ENCODE peak calls at places on chromosomes 3 and 15, in four cellular contexts. One of them, this sample, is unnamed.

GRCh38 chr15:85854345-85855097 is 59.8 kb upstream of the KLHL25 start:
- DNase-seq in stomach: no peak
- DNase-seq in HCT116: peak
- DNase-seq in spleen: no peak
- DNase-seq in this sample: no peak

GRCh38 chr3:108241146-108241545 is 18.9 kb upstream of the IFT57 start:
- DNase-seq in stomach: no peak
- DNase-seq in HCT116: no peak
- DNase-seq in spleen: no peak
- DNase-seq in this sample: no peak

GRCh38 chr3:137612293-137612692 is 151.8 kb upstream of the SOX14 start:
- DNase-seq in stomach: no peak
- DNase-seq in HCT116: no peak
- DNase-seq in spleen: no peak
- DNase-seq in this sample: no peak

GRCh38 chr15:84661001-84661400 is 3.0 kb upstream of the NMB start:
- DNase-seq in stomach: no peak
- DNase-seq in HCT116: no peak
- DNase-seq in spleen: no peak
- DNase-seq in this sample: no peak

GRCh38 chr15:92159481-92159880 is 234.2 kb upstream of the ST8SIA2 start:
- DNase-seq in stomach: no peak
- DNase-seq in HCT116: no peak
- DNase-seq in spleen: no peak
- DNase-seq in this sample: no peak

GRCh38 chr3:97010881-97011657 is 196.7 kb downstream of the EPHA6 start:
- DNase-seq in stomach: no peak
- DNase-seq in HCT116: no peak
- DNase-seq in spleen: no peak
- DNase-seq in this sample: no peak

GRCh38 chr15:80502782-80503181 is 98.6 kb downstream of the ARNT2 start:
- DNase-seq in stomach: no peak
- DNase-seq in HCT116: no peak
- DNase-seq in spleen: no peak
- DNase-seq in this sample: no peak

GRCh38 chr3:53232641-53233377 is 23.0 kb downstream of the TKT start:
- DNase-seq in stomach: no peak
- DNase-seq in HCT116: no peak
- DNase-seq in spleen: peak
- DNase-seq in this sample: no peak

GRCh38 chr3:64408770-64409169 is 183.5 kb upstream of the PRICKLE2 start:
- DNase-seq in stomach: no peak
- DNase-seq in HCT116: no peak
- DNase-seq in spleen: no peak
- DNase-seq in this sample: no peak

GRCh38 chr3:45549961-45550360 is 44.6 kb upstream of the LIMD1 start:
- DNase-seq in stomach: peak
- DNase-seq in HCT116: no peak
- DNase-seq in spleen: no peak
- DNase-seq in this sample: no peak

GRCh38 chr15:27670481-27670880 is 428.6 kb downstream of the OCA2 start:
- DNase-seq in stomach: no peak
- DNase-seq in HCT116: no peak
- DNase-seq in spleen: no peak
- DNase-seq in this sample: no peak

GRCh38 chr15:48522123-48522522 is 123.4 kb downstream of the FBN1 start:
- DNase-seq in stomach: no peak
- DNase-seq in HCT116: no peak
- DNase-seq in spleen: no peak
- DNase-seq in this sample: no peak

GRCh38 chr15:78641876-78642275 is 866 bp upstream of the CHRNB4 start:
- DNase-seq in stomach: no peak
- DNase-seq in HCT116: no peak
- DNase-seq in spleen: no peak
- DNase-seq in this sample: no peak

GRCh38 chr3:11479230-11479620 is 164.5 kb downstream of the VGLL4 start:
- DNase-seq in stomach: no peak
- DNase-seq in HCT116: no peak
- DNase-seq in spleen: no peak
- DNase-seq in this sample: no peak

GRCh38 chr3:194344012-194344411 is 7.1 kb downstream of the CPN2 start:
- DNase-seq in stomach: peak
- DNase-seq in HCT116: peak
- DNase-seq in spleen: peak
- DNase-seq in this sample: peak

GRCh38 chr3:4071481-4072184 is 231.5 kb upstream of the SETMAR start:
- DNase-seq in stomach: no peak
- DNase-seq in HCT116: no peak
- DNase-seq in spleen: peak
- DNase-seq in this sample: no peak

GRCh38 chr3:46889381-46890110 is 12.0 kb downstream of the PTH1R start:
- DNase-seq in stomach: no peak
- DNase-seq in HCT116: no peak
- DNase-seq in spleen: no peak
- DNase-seq in this sample: no peak
- TF ChIP-seq POLR2A in stomach: no peak
- TF ChIP-seq POLR2A in HCT116: no peak
- TF ChIP-seq POLR2A in spleen: no peak
- TF ChIP-seq POLR2A in this sample: no peak

GRCh38 chr15:74387988-74388955 is 20.8 kb upstream of the CYP11A1 start:
- DNase-seq in stomach: no peak
- DNase-seq in HCT116: no peak
- DNase-seq in spleen: peak
- DNase-seq in this sample: no peak
- TF ChIP-seq POLR2AphosphoS5 in stomach: no peak
- TF ChIP-seq POLR2AphosphoS5 in HCT116: no peak
- TF ChIP-seq POLR2AphosphoS5 in spleen: no peak
- TF ChIP-seq POLR2AphosphoS5 in this sample: no peak

DNA sequence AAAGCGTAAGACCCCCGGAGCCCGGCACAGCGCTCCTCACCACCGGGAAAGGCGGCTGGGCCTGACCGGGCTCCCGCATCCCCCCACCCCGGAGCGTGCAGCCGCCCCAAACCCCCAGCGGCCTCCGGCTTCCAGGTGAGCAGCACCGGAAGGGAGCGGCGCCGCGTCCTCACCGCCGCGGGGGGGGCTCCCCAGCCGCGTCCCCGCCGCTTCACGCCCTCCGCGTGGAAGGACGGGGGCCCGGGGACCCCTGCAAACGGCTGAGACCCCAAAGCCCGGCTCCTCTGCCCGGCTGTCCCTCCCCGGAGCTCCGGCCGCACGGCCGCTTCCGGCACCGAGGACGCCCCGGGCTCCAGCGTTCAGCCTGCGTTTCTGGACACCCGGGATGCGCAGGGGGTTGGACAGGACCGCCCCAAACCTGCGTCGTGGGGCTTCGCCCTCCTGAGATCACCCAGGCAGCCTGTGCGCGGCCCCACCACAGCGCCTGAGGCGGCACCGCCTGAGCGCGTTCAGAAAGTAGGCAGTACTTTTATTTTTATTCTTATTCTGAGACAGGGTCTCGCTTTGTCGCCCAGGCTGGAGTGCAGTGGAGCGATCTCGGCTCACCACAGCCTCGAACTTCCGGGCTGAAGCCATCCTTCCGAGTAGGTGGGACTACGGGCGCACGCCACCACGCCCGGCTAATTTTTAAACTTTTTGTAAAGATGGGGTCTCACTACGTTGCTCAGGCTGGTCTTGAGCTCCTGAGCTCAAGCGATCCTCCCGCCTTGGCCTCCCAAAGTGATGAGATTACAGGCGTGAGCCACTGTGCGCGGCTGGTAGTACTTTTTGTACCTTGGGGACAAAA is 51.6 kb upstream of the BLM start:
- DNase-seq in stomach: peak
- DNase-seq in HCT116: peak
- DNase-seq in spleen: peak
- DNase-seq in this sample: peak
- TF ChIP-seq POLR2A in stomach: no peak
- TF ChIP-seq POLR2A in HCT116: peak
- TF ChIP-seq POLR2A in spleen: no peak
- TF ChIP-seq POLR2A in this sample: peak

DNA sequence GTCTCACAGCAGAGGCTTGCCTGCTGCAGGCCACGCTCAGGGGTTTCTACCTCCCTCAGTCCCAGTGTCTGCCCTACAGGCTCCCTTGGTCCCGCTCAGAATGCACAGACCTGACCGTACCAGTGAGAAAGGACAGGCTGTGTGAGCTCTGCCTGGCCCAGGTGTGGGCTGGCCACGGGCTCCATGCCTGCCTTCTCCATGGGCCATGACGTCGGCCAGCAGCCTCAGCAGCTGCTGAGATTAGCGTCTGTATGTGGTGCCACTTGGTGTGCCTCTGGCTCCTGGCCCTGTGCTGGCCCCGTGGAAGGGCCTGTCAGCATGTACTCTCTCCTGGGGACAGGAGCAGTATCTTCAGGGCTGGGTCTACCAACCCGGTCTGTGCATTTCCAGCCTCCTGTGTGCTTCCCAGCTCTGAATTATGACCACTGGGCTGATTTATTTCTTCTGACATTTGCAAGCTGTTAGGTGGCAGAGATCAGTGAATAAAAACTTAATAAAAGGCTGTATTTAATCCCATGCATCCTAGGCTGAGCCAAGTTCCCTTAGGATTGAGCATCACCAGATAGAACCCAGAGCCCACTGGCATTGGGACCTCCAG is 25.7 kb downstream of the KLF13 start:
- DNase-seq in stomach: peak
- DNase-seq in HCT116: no peak
- DNase-seq in spleen: peak
- DNase-seq in this sample: no peak
- TF ChIP-seq POLR2AphosphoS5 in stomach: peak
- TF ChIP-seq POLR2AphosphoS5 in HCT116: no peak
- TF ChIP-seq POLR2AphosphoS5 in spleen: peak
- TF ChIP-seq POLR2AphosphoS5 in this sample: no peak

GRCh38 chr3:13728487-13728886 is 151.4 kb downstream of the WNT7A start:
- DNase-seq in stomach: no peak
- DNase-seq in HCT116: no peak
- DNase-seq in spleen: no peak
- DNase-seq in this sample: no peak
- TF ChIP-seq POLR2A in stomach: no peak
- TF ChIP-seq POLR2A in HCT116: no peak
- TF ChIP-seq POLR2A in spleen: no peak
- TF ChIP-seq POLR2A in this sample: no peak

GRCh38 chr3:14435175-14436011 is 33.0 kb downstream of the SLC6A6 start:
- DNase-seq in stomach: peak
- DNase-seq in HCT116: no peak
- DNase-seq in spleen: no peak
- DNase-seq in this sample: no peak
- TF ChIP-seq POLR2AphosphoS5 in stomach: no peak
- TF ChIP-seq POLR2AphosphoS5 in HCT116: no peak
- TF ChIP-seq POLR2AphosphoS5 in spleen: peak
- TF ChIP-seq POLR2AphosphoS5 in this sample: no peak